ENCODE peak calls at places on chromosomes 3 and 15, in five cellular contexts. R is stimulated activated CD8-positive, alpha-beta memory T cell treated with anti-CD3 and anti-CD28 coated beads, Interleukin-4, amount 100 ng/mL, for 1 hour; L is HAP-1; D is H7; Q is cardiac muscle cell. T is an unnamed sample.
A peak's percentile ranks its signal among the peaks of the same experiment; 100 is the strongest.

GRCh38 chr3:59456852-59457485 is 407.1 kb upstream of the CFAP20DC start:
- DNase-seq in Q (no peak), D (no peak), R (no peak), L (no peak), T (no peak)

GRCh38 chr15:30929064-30929669 is 25.5 kb downstream of the FAN1 start:
- DNase-seq in D (no peak), R (no peak), Q (no peak), L (no peak), T (no peak)

GRCh38 chr3:63992461-63993209 is 30.7 kb downstream of the PSMD6 start:
- DNase-seq in L (no peak), D (peak; percentile 16), Q (no peak), R (no peak), T (no peak)

GRCh38 chr3:12483872-12484197 is 445 bp upstream of the TSEN2 start:
- DNase-seq in D (no peak), L (no peak), R (no peak), Q (no peak), T (no peak)

GRCh38 chr3:154522031-154522430 is 92.0 kb upstream of the GPR149 start:
- DNase-seq in R (no peak), L (no peak), D (no peak), Q (no peak), T (no peak)

GRCh38 chr3:138222316-138222715 is 35.2 kb downstream of the ARMC8 start:
- DNase-seq in R (no peak), Q (no peak), L (no peak), D (no peak), T (no peak)

GRCh38 chr15:70025413-70026296 is 72.1 kb downstream of the TLE3 start:
- DNase-seq in Q (peak; percentile 30), D (no peak), R (no peak), L (no peak), T (peak; percentile 67)

GRCh38 chr3:134237454-134238145 is 13.1 kb downstream of the RYK start:
- DNase-seq in Q (no peak), D (no peak), L (no peak), R (no peak), T (no peak)

GRCh38 chr3:43647331-43648166 is 25.7 kb upstream of the ANO10 start:
- DNase-seq in R (no peak), L (peak; percentile 56), D (no peak), Q (peak; percentile 20), T (no peak)

GRCh38 chr15:33211409-33211808 is 16.9 kb upstream of the FMN1 start:
- DNase-seq in L (no peak), Q (no peak), R (no peak), D (no peak), T (no peak)

GRCh38 chr3:14633819-14634424 is 17.6 kb upstream of the CCDC174 start:
- DNase-seq in R (peak; percentile 38), L (peak; percentile 71), D (peak; percentile 63), Q (peak; percentile 85), T (no peak)

GRCh38 chr3:15390460-15390859 is 36.9 kb downstream of the METTL6 start:
- DNase-seq in L (no peak), R (no peak), Q (no peak), D (no peak), T (no peak)

GRCh38 chr3:112074616-112075497 is 11.3 kb upstream of the C3orf52 start:
- DNase-seq in D (no peak), L (no peak), R (no peak), Q (peak; percentile 87), T (no peak)

GRCh38 chr3:119296723-119297122 is 2.5 kb downstream of the ARHGAP31 start:
- DNase-seq in D (no peak), Q (no peak), R (no peak), L (no peak), T (no peak)

GRCh38 chr3:176190755-176191154 is 1006.5 kb downstream of the TBL1XR1 start:
- DNase-seq in Q (no peak), L (no peak), R (no peak), D (no peak), T (no peak)

GRCh38 chr15:42092666-42093445 is 1.5 kb downstream of the PLA2G4D start:
- DNase-seq in Q (no peak), R (no peak), L (no peak), D (peak; percentile 39), T (no peak)

GRCh38 chr15:56736881-56737707 is 3.8 kb upstream of the ZNF280D start:
- DNase-seq in D (no peak), Q (no peak), R (no peak), L (no peak), T (no peak)

GRCh38 chr3:174122411-174122810 is 724.9 kb downstream of the NLGN1 start:
- DNase-seq in D (no peak), Q (no peak), R (no peak), L (no peak), T (no peak)

T was measured in cardiac septum.